ENCODE peak calls at places on chromosomes 4 and X, in nine cellular contexts. V is psoas muscle, E is GM04504, L is DMS53, G is NCI-H1436, O is GM12865, H is HuH-7.5, M is epithelial cell of prostate, B is iPS-NIHi11. Z is an unnamed sample.

GRCh38 chrX:13317366-13317765 is 2.5 kb downstream of the ATXN3L start:
- DNase-seq in B (no peak), H (no peak), V (no peak), G (no peak), M (no peak), E (no peak), L (no peak), O (no peak), Z (no peak)

GRCh38 chr4:24102621-24103020 is 212.8 kb upstream of the PPARGC1A start:
- DNase-seq in L (no peak), H (no peak), E (no peak), B (no peak), M (no peak), V (no peak), O (no peak), G (no peak), Z (no peak)

GRCh38 chr4:121034010-121034409 is 38.3 kb downstream of the NDNF start:
- DNase-seq in V (no peak), G (no peak), H (no peak), B (no peak), E (peak), M (no peak), O (no peak), L (no peak), Z (no peak)

GRCh38 chrX:141405878-141406492 is 163.7 kb upstream of the SPANXC start:
- DNase-seq in O (no peak), E (peak), G (no peak), B (no peak), M (peak), V (no peak), H (peak), L (peak), Z (no peak)

GRCh38 chr4:168264903-168265302 is 53.6 kb downstream of the DDX60 start:
- DNase-seq in L (peak), H (no peak), V (no peak), O (no peak), M (no peak), G (no peak), E (no peak), B (no peak), Z (no peak)

GRCh38 chrX:3815896-3816664 is 102.6 kb upstream of the PRKX start:
- DNase-seq in M (no peak), B (peak), G (peak), V (peak), O (peak), H (peak), L (no peak), E (peak), Z (peak)

GRCh38 chr4:150234246-150234645 is 156.0 kb downstream of the DCLK2 start:
- DNase-seq in E (no peak), H (no peak), M (no peak), B (no peak), O (no peak), V (no peak), L (no peak), G (no peak), Z (no peak)

GRCh38 chr4:140326395-140326993 is 47.0 kb upstream of the SCOC start:
- DNase-seq in O (no peak), L (peak), B (peak), E (peak), M (no peak), G (no peak), H (no peak), V (no peak), Z (peak)

GRCh38 chr4:37757121-37757520 is 69.4 kb upstream of the PGM2 start:
- DNase-seq in E (no peak), B (no peak), O (no peak), V (no peak), H (no peak), G (no peak), L (no peak), M (no peak), Z (no peak)

GRCh38 chr4:186932631-186933150 is 209.0 kb upstream of the FAT1 start:
- DNase-seq in B (no peak), M (no peak), E (peak), G (no peak), H (no peak), V (no peak), O (no peak), L (no peak), Z (no peak)

GRCh38 chrX:88416002-88416401 is 331.0 kb upstream of the CPXCR1 start:
- DNase-seq in M (no peak), E (no peak), V (no peak), G (no peak), B (no peak), O (no peak), L (no peak), H (no peak), Z (no peak)

GRCh38 chrX:67543818-67544217 is at the start of gene AR:
- DNase-seq in B (peak), O (no peak), V (peak), H (no peak), M (no peak), L (peak), G (no peak), E (no peak), Z (no peak)

GRCh38 chrX:111052478-111052877 is 43.5 kb upstream of the PAK3 start:
- DNase-seq in O (no peak), M (no peak), B (no peak), G (no peak), H (no peak), E (no peak), L (no peak), V (no peak), Z (no peak)

GRCh38 chr4:76197971-76198410 is 15.6 kb downstream of the SCARB2 start:
- DNase-seq in M (no peak), O (peak), V (peak), G (peak), B (peak), L (peak), E (no peak), H (no peak), Z (peak)

GRCh38 chrX:102846544-102847236 is 90.4 kb upstream of the RAB40AL start:
- DNase-seq in O (no peak), H (no peak), B (no peak), V (no peak), G (no peak), L (no peak), M (no peak), E (peak), Z (no peak)

GRCh38 chr4:39976141-39976944 is 1.4 kb downstream of the PDS5A start:
- DNase-seq in G (peak), O (peak), L (peak), M (no peak), H (peak), V (peak), E (peak), B (peak), Z (peak)

Z was measured in K562.